ENCODE peak calls at places on chromosomes 2 and 18, in four cellular contexts. K is suprapubic skin, G is sigmoid colon, N is K562. M is an unnamed sample.

GRCh38 chr2:30454571-30454970 is 7.5 kb downstream of the LCLAT1 start:
- DNase-seq in G (no peak), N (no peak), K (no peak), M (no peak)

GRCh38 chr18:50284226-50284885 is 3.0 kb upstream of the MBD1 start:
- DNase-seq in G (no peak), N (no peak), K (no peak), M (no peak)

GRCh38 chr2:45806563-45807358 is 155.3 kb downstream of the PRKCE start:
- DNase-seq in G (no peak), K (peak; percentile 48), N (no peak), M (no peak)

GRCh38 chr2:45406626-45407025 is 204.4 kb downstream of the SRBD1 start:
- DNase-seq in N (no peak), K (no peak), G (no peak), M (no peak)

GRCh38 chr2:231294578-231295362 is 96.3 kb downstream of the ARMC9 start:
- DNase-seq in N (no peak), G (no peak), K (no peak), M (no peak)

GRCh38 chr2:105862843-105863242 is 118.1 kb downstream of the NCK2 start:
- DNase-seq in N (no peak), K (no peak), G (no peak), M (no peak)

GRCh38 chr2:172664766-172665165 is 70.9 kb upstream of the RAPGEF4 start:
- DNase-seq in N (no peak), K (no peak), G (no peak), M (no peak)

GRCh38 chr18:25786778-25787177 is 303.6 kb downstream of the SS18 start:
- DNase-seq in N (no peak), K (no peak), G (no peak), M (no peak)

GRCh38 chr2:101045330-101045729 is 43.2 kb downstream of the RPL31 start:
- DNase-seq in N (no peak), G (no peak), K (peak; percentile 65), M (no peak)

GRCh38 chr2:166632616-166633015 is 138.6 kb upstream of the SCN7A start:
- DNase-seq in K (no peak), N (no peak), G (no peak), M (no peak)

GRCh38 chr2:109676346-109676897 is 62.3 kb downstream of the SOWAHC start:
- DNase-seq in N (no peak), K (no peak), G (no peak), M (no peak)

GRCh38 chr2:128797092-128797491 is 478.4 kb upstream of the HS6ST1 start:
- DNase-seq in N (no peak), G (peak; percentile 10), K (no peak), M (peak; percentile 11)

GRCh38 chr2:179021258-179021657 is 28.7 kb downstream of the CCDC141 start:
- DNase-seq in N (no peak), K (no peak), G (no peak), M (no peak)

GRCh38 chr2:239534581-239535412 is 134.0 kb upstream of the HDAC4 start:
- DNase-seq in K (no peak), G (peak; percentile 39), N (no peak), M (no peak)

GRCh38 chr2:220499281-220499680 is 871.9 kb downstream of the SLC4A3 start:
- DNase-seq in K (no peak), G (no peak), N (no peak), M (no peak)

GRCh38 chr2:128607440-128607839 is 288.8 kb upstream of the HS6ST1 start:
- DNase-seq in N (no peak), G (peak; percentile 55), K (peak; percentile 70), M (no peak)

GRCh38 chr2:147872967-147873366 is 28.1 kb downstream of the ACVR2A start:
- DNase-seq in K (no peak), G (no peak), N (no peak), M (no peak)

DNA sequence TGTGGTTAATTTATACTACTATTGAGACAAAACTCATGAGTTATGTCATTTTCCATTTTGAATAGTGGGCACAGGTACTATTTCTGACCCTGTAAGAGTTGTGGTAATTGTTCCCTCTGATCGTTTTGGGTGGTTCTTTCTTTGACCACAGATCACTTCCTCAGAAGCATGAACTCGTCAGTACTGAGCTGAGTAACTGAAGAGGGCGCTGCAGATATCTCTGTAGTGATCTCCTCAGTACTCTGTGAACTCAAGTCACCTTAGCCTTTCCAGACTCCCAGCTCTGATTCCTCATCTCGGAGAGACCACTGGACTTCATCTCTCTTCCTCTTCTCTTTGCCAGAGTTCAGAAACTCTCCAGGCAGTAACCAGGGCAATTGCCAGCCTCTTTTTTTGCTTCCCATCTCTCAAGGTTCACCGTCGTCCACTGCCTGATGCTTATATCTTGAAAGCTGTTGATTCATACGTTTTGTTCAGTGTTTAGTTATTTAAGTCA is 9.4 kb upstream of the IL1RL1 start:
- DNase-seq in N (peak; percentile 60), K (no peak), G (no peak), M (no peak)
- TF ChIP-seq POLR2AphosphoS5 in N (no peak), K (no peak), G (no peak), M (no peak)

GRCh38 chr2:96207073-96207777 is 1.4 kb downstream of the STARD7 start:
- DNase-seq in N (peak; percentile 28), K (no peak), G (no peak), M (no peak)
- H3K4me1 ChIP-seq in N (peaks cover 26% of the 10 kb centered on the region), K (peaks cover 69% of the 10 kb centered on the region), G (no peaks in the 10 kb centered on the region), M (peaks cover 66% of the 10 kb centered on the region)

DNA sequence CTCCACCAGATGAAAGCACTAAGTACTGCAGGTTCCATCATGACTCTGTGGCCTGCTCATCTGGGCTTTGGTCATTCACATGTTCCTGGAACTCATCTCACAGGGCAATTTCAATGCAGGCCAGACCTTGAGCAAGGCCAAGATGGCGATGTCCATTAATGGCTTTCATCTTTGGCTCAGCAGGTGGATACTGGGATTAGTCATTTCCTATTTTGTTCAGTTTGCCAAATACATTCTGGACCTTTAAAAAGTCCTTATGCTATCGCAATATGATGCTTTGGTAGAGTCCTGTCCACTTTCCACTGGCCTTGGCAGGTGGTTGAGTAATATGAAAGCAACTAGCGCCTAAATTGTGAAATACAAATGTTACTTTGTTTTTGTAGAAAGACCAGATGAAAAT is 170.1 kb upstream of the REV1 start:
- DNase-seq in K (no peak), G (peak; percentile 83), N (no peak), M (no peak)
- TF ChIP-seq EP300 in K (no peak), G (no peak), N (no peak), M (no peak)

GRCh38 chr2:98896416-98896815 is 39.6 kb downstream of the CRACDL start:
- DNase-seq in N (no peak), K (peak; percentile 41), G (no peak), M (no peak)
- TF ChIP-seq POLR2AphosphoS5 in N (no peak), K (no peak), G (no peak), M (no peak)